ENCODE peak calls at places on chromosomes 16 and 17, in five cellular contexts. V is RWPE2, E is gastrocnemius medialis, S is foreskin keratinocyte, D is T-cell. H is an unnamed sample.

GRCh38 chr17:51957746-51958145 is 200.8 kb downstream of the CA10 start:
- ATAC-seq in V (no peak), D (no peak), E (no peak), S (peak), H (no peak)

GRCh38 chr17:4407851-4408250 is 25.9 kb upstream of the SPNS3 start:
- ATAC-seq in S (peak), D (no peak), V (no peak), E (no peak), H (peak)

GRCh38 chr17:47161988-47162622 is 27.0 kb downstream of the CDC27 start:
- ATAC-seq in V (no peak), S (no peak), E (no peak), D (no peak), H (no peak)

GRCh38 chr16:81251871-81252270 is 13.4 kb downstream of the BCO1 start:
- ATAC-seq in S (no peak), V (no peak), D (no peak), E (no peak), H (no peak)

GRCh38 chr16:55900616-55901393 is 25.6 kb upstream of the CES5A start:
- ATAC-seq in V (no peak), E (no peak), D (no peak), S (peak), H (no peak)

GRCh38 chr17:28846231-28846630 is 3.6 kb upstream of the FAM222B start:
- ATAC-seq in V (peak), E (no peak), D (no peak), S (peak), H (no peak)

GRCh38 chr17:57357392-57357784 is 101.1 kb downstream of the MSI2 start:
- ATAC-seq in E (peak), V (peak), S (peak), D (no peak), H (peak)

GRCh38 chr17:57572062-57572461 is 173.0 kb downstream of the CCDC182 start:
- ATAC-seq in S (no peak), D (no peak), V (no peak), E (peak), H (no peak)

GRCh38 chr17:71173963-71174362 is 946.9 kb upstream of the SOX9 start:
- ATAC-seq in E (no peak), S (no peak), D (no peak), V (no peak), H (no peak)

GRCh38 chr17:57467801-57468200 is 211.5 kb downstream of the MSI2 start:
- ATAC-seq in E (no peak), D (no peak), S (no peak), V (no peak), H (no peak)

H was measured in esophagus mucosa.